ENCODE peak calls at places on chromosomes 16 and 17, in six cellular contexts. One of them, this sample, is unnamed.

GRCh38 chr16:55834044-55834443 is 1.1 kb upstream of the CES1 start:
- DNase-seq in mesothelial cell of epicardium: no peak
- DNase-seq in fibroblast of the aortic adventitia: no peak
- DNase-seq in stomach: no peak
- DNase-seq in sigmoid colon: no peak
- DNase-seq in NCI-H1105 treated with DMSO at 0.1 percent for 48 hours: no peak
- DNase-seq in this sample: no peak

GRCh38 chr17:80092959-80093358 is 8.4 kb upstream of the GAA start:
- DNase-seq in mesothelial cell of epicardium: no peak
- DNase-seq in fibroblast of the aortic adventitia: no peak
- DNase-seq in stomach: no peak
- DNase-seq in sigmoid colon: peak; percentile 64
- DNase-seq in NCI-H1105 treated with DMSO at 0.1 percent for 48 hours: no peak
- DNase-seq in this sample: no peak

GRCh38 chr16:88831838-88832237 is 20.1 kb upstream of the APRT start:
- DNase-seq in mesothelial cell of epicardium: no peak
- DNase-seq in fibroblast of the aortic adventitia: no peak
- DNase-seq in stomach: no peak
- DNase-seq in sigmoid colon: no peak
- DNase-seq in NCI-H1105 treated with DMSO at 0.1 percent for 48 hours: no peak
- DNase-seq in this sample: no peak

GRCh38 chr16:48011466-48011865 is 144.3 kb downstream of the ABCC12 start:
- DNase-seq in mesothelial cell of epicardium: no peak
- DNase-seq in fibroblast of the aortic adventitia: no peak
- DNase-seq in stomach: no peak
- DNase-seq in sigmoid colon: no peak
- DNase-seq in NCI-H1105 treated with DMSO at 0.1 percent for 48 hours: no peak
- DNase-seq in this sample: no peak

GRCh38 chr17:3964203-3965122 is at the start of gene ATP2A3:
- DNase-seq in mesothelial cell of epicardium: no peak
- DNase-seq in fibroblast of the aortic adventitia: no peak
- DNase-seq in stomach: peak; percentile 60
- DNase-seq in sigmoid colon: no peak
- DNase-seq in NCI-H1105 treated with DMSO at 0.1 percent for 48 hours: peak; percentile 50
- DNase-seq in this sample: no peak

GRCh38 chr17:38706625-38707298 is 1.7 kb downstream of the MLLT6 start:
- DNase-seq in mesothelial cell of epicardium: no peak
- DNase-seq in fibroblast of the aortic adventitia: no peak
- DNase-seq in stomach: no peak
- DNase-seq in sigmoid colon: no peak
- DNase-seq in NCI-H1105 treated with DMSO at 0.1 percent for 48 hours: no peak
- DNase-seq in this sample: no peak

GRCh38 chr17:76935331-76935730 is 67.1 kb downstream of the MGAT5B start:
- DNase-seq in mesothelial cell of epicardium: no peak
- DNase-seq in fibroblast of the aortic adventitia: peak; percentile 10
- DNase-seq in stomach: no peak
- DNase-seq in sigmoid colon: no peak
- DNase-seq in NCI-H1105 treated with DMSO at 0.1 percent for 48 hours: no peak
- DNase-seq in this sample: no peak

GRCh38 chr16:1981398-1981836 is at the start of gene NOXO1:
- DNase-seq in mesothelial cell of epicardium: no peak
- DNase-seq in fibroblast of the aortic adventitia: no peak
- DNase-seq in stomach: no peak
- DNase-seq in sigmoid colon: no peak
- DNase-seq in NCI-H1105 treated with DMSO at 0.1 percent for 48 hours: no peak
- DNase-seq in this sample: no peak

GRCh38 chr16:70694088-70694487 is 8.2 kb upstream of the MTSS2 start:
- DNase-seq in mesothelial cell of epicardium: no peak
- DNase-seq in fibroblast of the aortic adventitia: peak; percentile 72
- DNase-seq in stomach: no peak
- DNase-seq in sigmoid colon: no peak
- DNase-seq in NCI-H1105 treated with DMSO at 0.1 percent for 48 hours: no peak
- DNase-seq in this sample: no peak

GRCh38 chr16:53434436-53435065 is at the start of gene RBL2:
- DNase-seq in mesothelial cell of epicardium: peak; percentile 72
- DNase-seq in fibroblast of the aortic adventitia: peak; percentile 17
- DNase-seq in stomach: peak; percentile 87
- DNase-seq in sigmoid colon: peak; percentile 92
- DNase-seq in NCI-H1105 treated with DMSO at 0.1 percent for 48 hours: peak; percentile 85
- DNase-seq in this sample: peak; percentile 89

GRCh38 chr17:29560306-29560705 is 6.5 kb downstream of the ABHD15 start:
- DNase-seq in mesothelial cell of epicardium: no peak
- DNase-seq in fibroblast of the aortic adventitia: no peak
- DNase-seq in stomach: no peak
- DNase-seq in sigmoid colon: no peak
- DNase-seq in NCI-H1105 treated with DMSO at 0.1 percent for 48 hours: no peak
- DNase-seq in this sample: no peak

GRCh38 chr17:7997186-7997585 is 5.2 kb upstream of the GUCY2D start:
- DNase-seq in mesothelial cell of epicardium: no peak
- DNase-seq in fibroblast of the aortic adventitia: peak; percentile 50
- DNase-seq in stomach: peak; percentile 73
- DNase-seq in sigmoid colon: peak; percentile 64
- DNase-seq in NCI-H1105 treated with DMSO at 0.1 percent for 48 hours: no peak
- DNase-seq in this sample: peak; percentile 54

GRCh38 chr17:77601054-77601979 is 357.2 kb upstream of the TNRC6C start:
- DNase-seq in mesothelial cell of epicardium: no peak
- DNase-seq in fibroblast of the aortic adventitia: no peak
- DNase-seq in stomach: peak; percentile 14
- DNase-seq in sigmoid colon: peak; percentile 65
- DNase-seq in NCI-H1105 treated with DMSO at 0.1 percent for 48 hours: no peak
- DNase-seq in this sample: no peak

GRCh38 chr17:74380959-74381808 is 13.9 kb downstream of the GPR142 start:
- DNase-seq in mesothelial cell of epicardium: no peak
- DNase-seq in fibroblast of the aortic adventitia: no peak
- DNase-seq in stomach: no peak
- DNase-seq in sigmoid colon: no peak
- DNase-seq in NCI-H1105 treated with DMSO at 0.1 percent for 48 hours: no peak
- DNase-seq in this sample: no peak

GRCh38 chr16:14436410-14436955 is 193.6 kb downstream of the PARN start:
- DNase-seq in mesothelial cell of epicardium: no peak
- DNase-seq in fibroblast of the aortic adventitia: no peak
- DNase-seq in stomach: no peak
- DNase-seq in sigmoid colon: no peak
- DNase-seq in NCI-H1105 treated with DMSO at 0.1 percent for 48 hours: no peak
- DNase-seq in this sample: no peak

GRCh38 chr16:87382023-87382785 is 1.4 kb downstream of the FBXO31 start:
- DNase-seq in mesothelial cell of epicardium: no peak
- DNase-seq in fibroblast of the aortic adventitia: no peak
- DNase-seq in stomach: no peak
- DNase-seq in sigmoid colon: peak; percentile 64
- DNase-seq in NCI-H1105 treated with DMSO at 0.1 percent for 48 hours: no peak
- DNase-seq in this sample: no peak

GRCh38 chr16:30096862-30097563 is 1.0 kb upstream of the YPEL3 start:
- DNase-seq in mesothelial cell of epicardium: no peak
- DNase-seq in fibroblast of the aortic adventitia: no peak
- DNase-seq in stomach: no peak
- DNase-seq in sigmoid colon: no peak
- DNase-seq in NCI-H1105 treated with DMSO at 0.1 percent for 48 hours: no peak
- DNase-seq in this sample: no peak

This sample was measured in body of pancreas.